ENCODE peak calls at places on chromosome 13, in four cellular contexts. P, G, H and M are unnamed samples.

GRCh38 chr13:97122381-97122996 is 99.6 kb upstream of the MBNL2 start:
- DNase-seq in P (no peak), G (no peak), H (no peak), M (no peak)

GRCh38 chr13:42258747-42259146 is 13.2 kb upstream of the AKAP11 start:
- DNase-seq in P (no peak), G (peak; percentile 60), H (no peak), M (peak; percentile 57)

GRCh38 chr13:49098198-49098597 is 121.9 kb upstream of the MLNR start:
- DNase-seq in P (no peak), G (peak; percentile 30), H (no peak), M (no peak)

GRCh38 chr13:84098273-84098672 is 216.0 kb upstream of the SLITRK1 start:
- DNase-seq in P (no peak), G (no peak), H (no peak), M (no peak)

GRCh38 chr13:44420376-44421220 is 47.0 kb downstream of the SERP2 start:
- DNase-seq in P (no peak), G (no peak), H (no peak), M (no peak)

GRCh38 chr13:27573265-27573664 is 47.1 kb downstream of the LNX2 start:
- DNase-seq in P (no peak), G (no peak), H (peak; percentile 46), M (no peak)

GRCh38 chr13:72043361-72043760 is 176.4 kb upstream of the DACH1 start:
- DNase-seq in P (no peak), G (no peak), H (no peak), M (no peak)

GRCh38 chr13:78593652-78594494 is 9.5 kb downstream of the POU4F1 start:
- DNase-seq in P (no peak), G (no peak), H (no peak), M (peak; percentile 62)

GRCh38 chr13:104750377-104750776 is 1684.2 kb upstream of the SLC10A2 start:
- DNase-seq in P (no peak), G (no peak), H (no peak), M (no peak)

GRCh38 chr13:43122706-43123268 is 99.4 kb downstream of the DNAJC15 start:
- DNase-seq in P (no peak), G (no peak), H (no peak), M (no peak)

GRCh38 chr13:100694722-100695644 is 20.4 kb upstream of the TMTC4 start:
- DNase-seq in P (no peak), G (peak; percentile 72), H (peak; percentile 55), M (peak; percentile 79)

GRCh38 chr13:70203661-70204229 is 95.5 kb upstream of the KLHL1 start:
- DNase-seq in P (no peak), G (no peak), H (peak; percentile 14), M (no peak)

GRCh38 chr13:33610471-33611015 is 207.4 kb upstream of the RFC3 start:
- DNase-seq in P (no peak), G (peak; percentile 7), H (peak; percentile 95), M (peak; percentile 44)

GRCh38 chr13:77062097-77062496 is 35.1 kb upstream of the FBXL3 start:
- DNase-seq in P (no peak), G (no peak), H (no peak), M (no peak)

GRCh38 chr13:76516013-76516412 is 370.2 kb downstream of the KCTD12 start:
- DNase-seq in P (no peak), G (no peak), H (no peak), M (no peak)

GRCh38 chr13:74443623-74444022 is 309.4 kb upstream of the KLF12 start:
- DNase-seq in P (no peak), G (no peak), H (no peak), M (no peak)

DNA sequence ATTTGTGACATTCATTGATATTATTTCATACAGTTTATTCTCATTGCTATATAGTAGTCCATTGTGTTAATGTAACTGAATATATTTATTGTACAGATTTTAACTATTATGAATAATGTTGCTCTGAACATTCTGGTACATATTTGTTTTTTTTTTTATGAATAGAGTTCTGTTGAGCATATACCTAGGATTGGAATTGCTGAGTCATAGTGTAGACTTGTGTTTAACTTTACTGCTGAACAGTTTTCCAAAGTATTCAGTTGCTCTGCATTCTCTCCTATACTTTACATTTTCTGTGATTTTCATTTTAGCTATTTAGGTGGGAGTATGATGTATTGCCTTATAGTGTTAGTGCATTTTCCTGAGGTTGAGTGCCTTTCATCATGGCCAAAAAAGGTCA is 97.5 kb downstream of the MAB21L1 start:
- DNase-seq in P (no peak), G (no peak), H (no peak), M (no peak)
- TF ChIP-seq TCF7 in P (no peak), G (no peak), H (no peak), M (no peak)

DNA sequence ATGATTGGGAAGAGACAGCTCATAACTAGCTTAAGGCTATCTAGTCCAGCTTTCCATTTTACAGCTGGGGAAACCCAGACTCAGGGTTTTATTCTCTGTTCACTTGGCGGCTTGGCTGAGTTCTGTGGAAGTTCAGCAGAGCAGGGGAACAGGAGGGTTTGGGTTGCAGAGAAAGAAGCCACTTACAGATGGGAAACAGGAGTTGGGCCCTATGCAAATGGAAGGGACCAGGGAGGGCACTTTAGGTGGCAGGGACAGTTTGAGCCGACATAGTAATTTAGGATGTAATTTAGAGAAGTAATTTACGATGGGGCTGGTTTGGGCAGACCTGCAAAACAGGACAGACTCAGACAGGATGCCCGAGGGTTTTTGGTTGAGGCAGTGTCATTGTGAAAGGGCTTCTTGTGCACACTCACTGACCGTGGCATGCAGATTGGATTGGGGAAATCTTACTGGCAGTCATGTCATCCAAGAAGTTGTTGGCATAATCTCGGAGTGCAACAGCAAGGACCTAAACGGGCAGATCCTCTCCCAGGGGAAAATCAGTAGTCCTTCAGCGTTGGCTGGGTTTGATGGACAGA is 47.3 kb upstream of the GPR183 start:
- DNase-seq in P (peak; percentile 66), G (no peak), H (no peak), M (no peak)
- TF ChIP-seq TCF7 in P (no peak), G (no peak), H (no peak), M (no peak)

DNA sequence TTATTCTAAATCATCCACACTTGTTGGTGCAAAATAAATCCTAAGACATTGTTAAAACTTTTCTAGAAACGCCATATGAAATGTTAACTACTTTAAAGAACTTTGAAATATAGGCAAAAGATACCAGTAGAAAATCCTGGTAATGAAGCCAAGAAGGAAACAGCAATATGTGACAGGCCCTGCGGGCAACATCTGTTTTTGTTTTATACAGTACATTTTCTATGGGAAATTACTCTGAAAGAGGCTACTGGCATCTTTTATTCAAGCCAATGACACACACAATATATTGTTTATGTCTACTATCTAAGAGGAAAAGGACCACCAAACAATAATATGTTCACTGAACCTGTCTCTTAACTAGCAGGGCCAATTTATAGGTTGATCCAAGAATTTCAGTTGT is 829.7 kb downstream of the PCDH17 start:
- DNase-seq in P (no peak), G (no peak), H (no peak), M (no peak)
- TF ChIP-seq TCF7 in P (no peak), G (no peak), H (no peak), M (no peak)

DNA sequence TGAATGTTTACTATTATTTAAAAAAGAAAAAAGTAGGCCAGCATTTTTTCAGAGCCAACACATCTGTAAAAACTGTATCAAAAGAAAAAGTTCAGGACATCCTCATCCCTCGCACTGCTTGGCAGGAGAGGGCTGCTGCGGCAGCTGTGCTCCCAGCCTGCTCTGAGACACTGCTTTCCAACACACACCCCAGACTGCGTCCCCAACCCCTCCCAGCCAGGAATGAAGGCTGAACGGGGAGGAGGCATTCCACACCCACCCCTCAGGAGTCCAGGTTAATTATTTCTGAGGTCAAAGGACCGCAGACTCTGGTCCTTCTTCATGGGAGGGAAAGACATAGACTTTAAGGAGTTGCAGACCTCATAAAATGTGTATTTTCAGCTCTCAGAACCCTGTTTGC is 43.1 kb downstream of the COL4A1 start:
- DNase-seq in P (no peak), G (no peak), H (no peak), M (no peak)
- TF ChIP-seq TCF7 in P (no peak), G (no peak), H (no peak), M (no peak)